ENCODE peak calls at places on chromosomes 3 and 15, in six cellular contexts. K is activated CD4-positive, alpha-beta memory T cell treated with anti-CD3 and anti-CD28 coated beads, Interleukin-2, amount 10 ng/mL, durations not matched to agents 7 days and 5 days; D is activated naive CD4-positive, alpha-beta T cell; M is T47D; R is MCF 10A; H is fibroblast of lung. V is an unnamed sample.

GRCh38 chr3:79052054-79052681 is 715.6 kb downstream of the ROBO1 start:
- DNase-seq in K (no peak), D (no peak), M (peak; percentile 13), R (no peak), H (peak; percentile 11), V (peak; percentile 43)

GRCh38 chr15:85711590-85712192 is 83.0 kb downstream of the KLHL25 start:
- DNase-seq in K (no peak), D (no peak), M (no peak), R (no peak), H (no peak), V (no peak)

GRCh38 chr3:148816971-148817519 is 10.6 kb upstream of the CPB1 start:
- DNase-seq in K (no peak), D (no peak), M (no peak), R (no peak), H (no peak), V (no peak)

GRCh38 chr3:30075514-30075913 is 530.9 kb upstream of the TGFBR2 start:
- DNase-seq in K (no peak), D (no peak), M (no peak), R (no peak), H (no peak), V (no peak)

GRCh38 chr3:43879166-43879565 is 188.4 kb downstream of the ABHD5 start:
- DNase-seq in K (peak; percentile 11), D (no peak), M (peak; percentile 81), R (peak; percentile 50), H (no peak), V (peak; percentile 20)

GRCh38 chr15:88309363-88309762 is 52.8 kb upstream of the NTRK3 start:
- DNase-seq in K (no peak), D (no peak), M (no peak), R (no peak), H (no peak), V (no peak)

GRCh38 chr15:82995938-82996337 is 9.9 kb downstream of the RAMAC start:
- DNase-seq in K (no peak), D (no peak), M (no peak), R (no peak), H (no peak), V (no peak)

GRCh38 chr3:149277338-149277813 is 55.7 kb upstream of the CP start:
- DNase-seq in K (no peak), D (no peak), M (peak; percentile 77), R (peak; percentile 61), H (peak; percentile 71), V (no peak)

GRCh38 chr3:60775956-60776355 is 475.3 kb downstream of the FHIT start:
- DNase-seq in K (no peak), D (no peak), M (peak; percentile 77), R (peak; percentile 56), H (no peak), V (no peak)

GRCh38 chr15:94383041-94383440 is 151.7 kb downstream of the MCTP2 start:
- DNase-seq in K (no peak), D (no peak), M (no peak), R (no peak), H (no peak), V (no peak)

GRCh38 chr15:64146885-64147681 is 4.4 kb upstream of the SNX22 start:
- DNase-seq in K (no peak), D (no peak), M (no peak), R (no peak), H (peak; percentile 47), V (no peak)

GRCh38 chr3:56131976-56132590 is 336.2 kb downstream of the ERC2 start:
- DNase-seq in K (no peak), D (no peak), M (peak; percentile 73), R (peak; percentile 95), H (peak; percentile 94), V (peak; percentile 22)

GRCh38 chr3:42247576-42248027 is 18.4 kb downstream of the CCK start:
- DNase-seq in K (peak; percentile 59), D (no peak), M (peak; percentile 80), R (peak; percentile 74), H (peak; percentile 66), V (peak; percentile 64)

GRCh38 chr15:74725241-74725774 is at the start of gene CYP1A1:
- DNase-seq in K (peak; percentile 36), D (no peak), M (peak; percentile 67), R (peak; percentile 45), H (no peak), V (peak; percentile 56)

GRCh38 chr3:27637346-27638000 is 84.7 kb downstream of the EOMES start:
- DNase-seq in K (no peak), D (no peak), M (no peak), R (peak; percentile 30), H (no peak), V (peak; percentile 53)

GRCh38 chr3:47419083-47420043 is 38.5 kb downstream of the PTPN23 start:
- DNase-seq in K (no peak), D (no peak), M (no peak), R (no peak), H (no peak), V (no peak)

GRCh38 chr15:90400005-90400758 is 12.1 kb downstream of the IQGAP1 start:
- DNase-seq in K (no peak), D (no peak), M (no peak), R (peak; percentile 58), H (no peak), V (no peak)

GRCh38 chr3:191051037-191051436 is 148.0 kb upstream of the OSTN start:
- DNase-seq in K (no peak), D (no peak), M (peak; percentile 65), R (peak; percentile 41), H (peak; percentile 65), V (peak; percentile 18)

GRCh38 chr3:71868891-71869290 is 83.9 kb upstream of the PROK2 start:
- DNase-seq in K (no peak), D (no peak), M (no peak), R (no peak), H (no peak), V (no peak)

GRCh38 chr15:25094519-25094918 is 139.7 kb downstream of the SNRPN start:
- DNase-seq in K (no peak), D (no peak), M (no peak), R (no peak), H (no peak), V (no peak)

GRCh38 chr3:187586226-187586625 is 84.0 kb downstream of the SST start:
- DNase-seq in K (no peak), D (no peak), M (no peak), R (no peak), H (no peak), V (no peak)

GRCh38 chr15:100241572-100242479 is 99.9 kb downstream of the ADAMTS17 start:
- DNase-seq in K (no peak), D (no peak), M (peak; percentile 67), R (peak; percentile 73), H (peak; percentile 54), V (no peak)

GRCh38 chr15:63044077-63044644 is 1.6 kb downstream of the TPM1 start:
- DNase-seq in K (no peak), D (no peak), M (peak; percentile 37), R (no peak), H (no peak), V (no peak)

GRCh38 chr3:58754074-58754473 is 87.5 kb upstream of the FAM3D start:
- DNase-seq in K (no peak), D (no peak), M (no peak), R (no peak), H (no peak), V (no peak)

GRCh38 chr3:11240496-11240895 is 31.7 kb upstream of the ATG7 start:
- DNase-seq in K (no peak), D (no peak), M (no peak), R (no peak), H (no peak), V (no peak)

GRCh38 chr3:127141921-127142730 is 50.8 kb upstream of the PRR23E start:
- DNase-seq in K (no peak), D (no peak), M (no peak), R (peak; percentile 57), H (peak; percentile 3), V (no peak)

GRCh38 chr15:90104551-90104950 is 2.3 kb upstream of the IDH2 start:
- DNase-seq in K (no peak), D (no peak), M (peak; percentile 93), R (no peak), H (no peak), V (no peak)

GRCh38 chr3:156433138-156433537 is 121.8 kb downstream of the SSR3 start:
- DNase-seq in K (no peak), D (no peak), M (no peak), R (no peak), H (peak; percentile 8), V (no peak)

GRCh38 chr15:88918738-88919137 is 5.6 kb upstream of the MFGE8 start:
- DNase-seq in K (peak; percentile 59), D (no peak), M (peak; percentile 26), R (peak; percentile 98), H (peak; percentile 99), V (peak; percentile 9)

GRCh38 chr3:48112813-48113212 is 75.4 kb downstream of the CDC25A start:
- DNase-seq in K (no peak), D (no peak), M (peak; percentile 25), R (no peak), H (no peak), V (peak; percentile 47)

GRCh38 chr3:21672303-21672702 is 78.7 kb downstream of the ZNF385D start:
- DNase-seq in K (no peak), D (no peak), M (no peak), R (peak; percentile 77), H (peak; percentile 90), V (no peak)

GRCh38 chr3:5791558-5791957 is 604.1 kb downstream of the EDEM1 start:
- DNase-seq in K (no peak), D (no peak), M (peak; percentile 17), R (peak; percentile 36), H (no peak), V (no peak)

GRCh38 chr15:78620839-78621421 is at the start of gene CHRNA3:
- DNase-seq in K (no peak), D (no peak), M (no peak), R (no peak), H (no peak), V (peak; percentile 62)

GRCh38 chr15:69081310-69082004 is 67.0 kb downstream of the NOX5 start:
- DNase-seq in K (no peak), D (no peak), M (peak; percentile 48), R (no peak), H (peak; percentile 40), V (no peak)

GRCh38 chr3:111751961-111752360 is 107.1 kb upstream of the PHLDB2 start:
- DNase-seq in K (no peak), D (no peak), M (no peak), R (no peak), H (peak; percentile 97), V (no peak)

V was measured in HAP-1.